ENCODE peak calls at places on chromosomes 3 and 15, in ten cellular contexts. W is dorsolateral prefrontal cortex; V is DND-41; E is A549; B is foreskin fibroblast; O is IMR-90; G is CD8-positive, alpha-beta T cell; U is kidney epithelial cell; Q is aorta; C is fibroblast of the aortic adventitia. A is an unnamed sample.

GRCh38 chr3:146561879-146562278 is 17.5 kb upstream of the PLSCR1 start:
- DNase-seq in B (peak; percentile 40), W (no peak), C (peak; percentile 45), V (peak; percentile 65), G (no peak), U (no peak), O (no peak), E (no peak), Q (no peak), A (no peak)

GRCh38 chr3:148955544-148956346 is 35.6 kb upstream of the GYG1 start:
- DNase-seq in Q (no peak), W (peak; percentile 36), U (peak; percentile 73), C (peak; percentile 98), G (no peak), O (peak; percentile 95), E (peak; percentile 19), V (peak; percentile 34), B (peak; percentile 92), A (peak; percentile 75)

GRCh38 chr3:27714692-27715453 is 7.2 kb downstream of the EOMES start:
- DNase-seq in U (no peak), G (peak; percentile 40), E (no peak), O (no peak), C (no peak), B (peak; percentile 50), V (no peak), W (no peak), Q (no peak), A (peak; percentile 91)

GRCh38 chr15:46232471-46232870 is 597.6 kb downstream of the SQOR start:
- DNase-seq in O (no peak), Q (no peak), G (no peak), V (no peak), C (no peak), B (no peak), U (no peak), W (no peak), E (no peak), A (no peak)

GRCh38 chr3:4359805-4360502 is 56.8 kb downstream of the SETMAR start:
- DNase-seq in W (no peak), U (no peak), C (no peak), O (no peak), G (no peak), V (no peak), E (no peak), B (no peak), Q (no peak), A (no peak)

GRCh38 chr3:175413926-175414325 is 554.8 kb downstream of the NAALADL2 start:
- DNase-seq in V (no peak), O (no peak), G (no peak), E (no peak), W (no peak), B (no peak), Q (no peak), C (no peak), U (no peak), A (no peak)

GRCh38 chr15:73700041-73700842 is 16.1 kb downstream of the CD276 start:
- DNase-seq in V (peak; percentile 72), O (peak; percentile 75), E (peak; percentile 38), U (peak; percentile 19), G (peak; percentile 69), W (peak; percentile 88), B (peak; percentile 92), Q (peak; percentile 89), C (peak; percentile 85), A (peak; percentile 87)

GRCh38 chr3:33388374-33389100 is 51.7 kb downstream of the UBP1 start:
- DNase-seq in C (no peak), W (no peak), G (no peak), E (no peak), Q (no peak), B (no peak), O (no peak), U (no peak), V (no peak), A (no peak)

DNA sequence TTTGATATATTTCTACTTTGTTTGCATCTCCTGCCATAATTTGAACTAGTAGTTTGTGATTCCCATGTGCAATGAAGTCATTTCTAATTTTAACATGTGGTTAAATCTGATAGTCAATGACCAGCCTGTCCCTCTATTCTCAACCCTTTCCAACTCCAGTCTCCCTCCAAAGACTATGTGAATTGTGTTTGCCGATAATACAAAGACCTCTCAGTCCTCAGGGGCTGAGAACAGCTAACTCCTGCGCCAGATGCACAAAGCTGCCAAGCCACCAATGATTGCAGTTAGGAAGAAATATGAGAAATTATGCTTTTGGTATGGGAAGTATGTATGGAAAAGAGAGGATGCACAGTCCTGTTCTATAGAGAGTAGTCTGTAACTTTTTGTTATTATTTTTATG is 54.0 kb downstream of the KCNH8 start:
- DNase-seq in B (no peak), O (no peak), W (peak; percentile 60), V (no peak), Q (no peak), E (no peak), U (no peak), C (no peak), G (no peak), A (no peak)
- H3K4me3 ChIP-seq in B (no peak overlapping the region), O (no peak overlapping the region), W (peak overlapping the region; percentile 46), V (no peak overlapping the region), Q (no peak overlapping the region), E (no peak overlapping the region), U (no peak overlapping the region), C (no peak overlapping the region), G (no peak overlapping the region), A (no peak overlapping the region)

DNA sequence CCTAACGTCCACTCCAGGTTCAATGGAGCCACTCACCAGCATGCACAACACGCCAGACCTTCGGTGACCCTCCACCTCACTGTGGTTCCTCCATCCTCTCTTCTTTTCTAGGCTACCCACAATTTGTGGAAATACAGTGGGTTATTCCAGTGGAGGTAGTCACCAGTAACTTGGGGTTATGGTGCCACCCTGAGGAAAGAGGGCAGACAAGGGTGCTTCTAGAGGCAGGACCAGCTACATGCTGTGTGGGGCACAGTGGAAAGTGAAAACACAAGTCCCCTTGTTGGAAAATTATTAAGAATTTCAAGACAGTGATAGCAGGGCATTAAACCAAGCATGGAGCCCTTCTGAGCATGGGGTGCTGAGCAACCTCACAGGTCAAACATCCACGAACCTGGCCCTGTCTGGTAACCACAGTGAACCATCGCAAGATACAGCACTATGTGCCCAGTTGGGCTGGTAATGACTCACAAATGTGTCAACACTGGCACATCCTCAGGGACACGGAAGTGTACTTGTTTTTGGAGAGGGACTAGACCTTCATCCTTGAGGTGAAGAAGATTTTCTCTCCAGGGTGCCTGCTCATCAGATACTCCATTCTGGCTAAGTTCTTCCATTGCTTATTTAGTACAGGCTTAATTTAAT is 166.7 kb downstream of the STT3B start:
- DNase-seq in G (no peak), Q (no peak), U (no peak), E (peak; percentile 34), V (peak; percentile 20), O (no peak), W (no peak), C (no peak), B (peak; percentile 51), A (no peak)
- H3K4me3 ChIP-seq in G (no peak overlapping the region), Q (no peak overlapping the region), U (no peak overlapping the region), E (no peak overlapping the region), V (no peak overlapping the region), O (no peak overlapping the region), W (no peak overlapping the region), C (no peak overlapping the region), B (no peak overlapping the region), A (no peak overlapping the region)

GRCh38 chr3:128317101-128317697 is 149.5 kb downstream of the DNAJB8 start:
- DNase-seq in G (no peak), V (no peak), W (no peak), E (no peak), Q (no peak), O (no peak), U (no peak), B (peak; percentile 42), C (no peak), A (peak; percentile 42)

GRCh38 chr3:128317698-128318231 is 148.9 kb downstream of the DNAJB8 start:
- DNase-seq in W (no peak), E (no peak), O (no peak), B (peak; percentile 23), U (no peak), Q (no peak), C (no peak), G (no peak), V (no peak), A (peak; percentile 63)

GRCh38 chr3:128318275-128318920 is 148.3 kb downstream of the DNAJB8 start:
- DNase-seq in W (no peak), V (no peak), O (no peak), C (no peak), U (no peak), Q (peak; percentile 39), G (no peak), E (no peak), B (no peak), A (peak; percentile 49)

GRCh38 chr3:128313936-128314335 is 152.8 kb downstream of the DNAJB8 start:
- DNase-seq in E (no peak), W (no peak), U (no peak), C (no peak), G (no peak), V (no peak), Q (no peak), O (no peak), B (no peak), A (no peak)

DNA sequence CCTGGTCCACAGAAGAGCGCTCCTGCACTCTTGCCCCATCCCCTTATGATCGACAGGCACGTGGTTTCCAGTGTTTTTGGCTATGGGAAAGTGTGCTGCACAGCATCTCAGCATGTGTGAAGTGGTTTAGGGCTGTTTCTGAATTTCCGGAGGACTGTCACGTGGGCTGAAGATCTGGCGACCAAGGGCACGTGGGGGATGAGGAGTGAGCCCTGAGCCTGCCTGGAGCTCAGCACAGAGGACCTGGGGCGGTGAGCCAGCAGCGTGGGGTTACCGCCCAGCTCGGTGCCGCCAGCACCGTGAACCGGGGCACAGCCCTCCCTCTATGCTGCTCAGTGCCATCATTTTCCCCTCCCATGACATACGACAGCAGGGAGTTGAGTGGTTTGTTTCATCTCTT is 150.2 kb downstream of the DNAJB8 start:
- DNase-seq in W (no peak), B (peak; percentile 57), E (no peak), G (peak; percentile 83), O (no peak), C (peak; percentile 42), Q (no peak), U (no peak), V (peak; percentile 91), A (peak; percentile 30)
- H3K4me3 ChIP-seq in W (no peak overlapping the region), B (no peak overlapping the region), E (no peak overlapping the region), G (no peak overlapping the region), O (no peak overlapping the region), C (no peak overlapping the region), Q (no peak overlapping the region), U (no peak overlapping the region), V (no peak overlapping the region), A (no peak overlapping the region)

GRCh38 chr3:177439729-177440269 is 242.5 kb upstream of the TBL1XR1 start:
- DNase-seq in U (no peak), B (no peak), V (no peak), G (no peak), O (peak; percentile 35), Q (no peak), W (no peak), E (no peak), C (peak; percentile 56), A (no peak)

GRCh38 chr3:177443469-177443868 is 246.2 kb upstream of the TBL1XR1 start:
- DNase-seq in B (peak; percentile 46), E (no peak), G (no peak), W (no peak), Q (no peak), C (peak; percentile 73), O (peak; percentile 39), V (no peak), U (no peak), A (no peak)

GRCh38 chr3:177440456-177441105 is 243.3 kb upstream of the TBL1XR1 start:
- DNase-seq in B (peak; percentile 54), V (no peak), Q (no peak), E (no peak), U (no peak), W (no peak), C (no peak), G (no peak), O (no peak), A (no peak)

GRCh38 chr3:177441281-177441812 is 244.1 kb upstream of the TBL1XR1 start:
- DNase-seq in U (no peak), Q (no peak), W (no peak), C (peak; percentile 66), B (peak; percentile 50), E (no peak), G (no peak), V (no peak), O (no peak), A (no peak)

GRCh38 chr3:177441813-177442646 is 244.7 kb upstream of the TBL1XR1 start:
- DNase-seq in O (no peak), W (no peak), B (peak; percentile 32), Q (no peak), G (no peak), E (no peak), V (no peak), C (peak; percentile 20), U (no peak), A (no peak)
- H3K4me3 ChIP-seq in O (no peak overlapping the region), W (no peak overlapping the region), B (peak overlapping the region; percentile 38), Q (no peak overlapping the region), G (no peak overlapping the region), E (no peak overlapping the region), V (no peak overlapping the region), C (no peak overlapping the region), U (no peak overlapping the region), A (no peak overlapping the region)

A was measured in endodermal cell.